ENCODE peak calls at places on chromosome 7, in seven cellular contexts. V, Q, Y, G, E, W and K are unnamed samples.

GRCh38 chr7:376306-376969 is 86.5 kb downstream of the FOXL3 start:
- DNase-seq in V (peak), Q (no peak), Y (no peak), G (peak), E (no peak), W (no peak), K (no peak)

GRCh38 chr7:142412551-142413193 is 154.8 kb upstream of the PRSS58 start:
- DNase-seq in V (no peak), Q (peak), Y (peak), G (no peak), E (no peak), W (no peak), K (no peak)

GRCh38 chr7:54115028-54115763 is 427.0 kb upstream of the VSTM2A start:
- DNase-seq in V (no peak), Q (no peak), Y (no peak), G (no peak), E (no peak), W (no peak), K (no peak)

GRCh38 chr7:44977956-44978355 is 859 bp downstream of the MYO1G start:
- DNase-seq in V (peak), Q (peak), Y (no peak), G (peak), E (no peak), W (no peak), K (no peak)

GRCh38 chr7:7516662-7517061 is 19.0 kb downstream of the COL28A1 start:
- DNase-seq in V (no peak), Q (no peak), Y (no peak), G (no peak), E (no peak), W (no peak), K (no peak)

GRCh38 chr7:14931511-14932215 is 29.1 kb upstream of the DGKB start:
- DNase-seq in V (no peak), Q (no peak), Y (no peak), G (no peak), E (no peak), W (no peak), K (no peak)

GRCh38 chr7:20403356-20403755 is 72.7 kb downstream of the ITGB8 start:
- DNase-seq in V (no peak), Q (no peak), Y (no peak), G (no peak), E (peak), W (peak), K (no peak)

GRCh38 chr7:20141666-20142065 is 75.5 kb downstream of the MACC1 start:
- DNase-seq in V (no peak), Q (no peak), Y (peak), G (no peak), E (no peak), W (no peak), K (no peak)

GRCh38 chr7:50856821-50857220 is 74.1 kb upstream of the GRB10 start:
- DNase-seq in V (peak), Q (no peak), Y (peak), G (no peak), E (no peak), W (no peak), K (no peak)

GRCh38 chr7:29562307-29562706 is 1.3 kb upstream of the PRR15 start:
- DNase-seq in V (no peak), Q (no peak), Y (no peak), G (no peak), E (no peak), W (no peak), K (no peak)

DNA sequence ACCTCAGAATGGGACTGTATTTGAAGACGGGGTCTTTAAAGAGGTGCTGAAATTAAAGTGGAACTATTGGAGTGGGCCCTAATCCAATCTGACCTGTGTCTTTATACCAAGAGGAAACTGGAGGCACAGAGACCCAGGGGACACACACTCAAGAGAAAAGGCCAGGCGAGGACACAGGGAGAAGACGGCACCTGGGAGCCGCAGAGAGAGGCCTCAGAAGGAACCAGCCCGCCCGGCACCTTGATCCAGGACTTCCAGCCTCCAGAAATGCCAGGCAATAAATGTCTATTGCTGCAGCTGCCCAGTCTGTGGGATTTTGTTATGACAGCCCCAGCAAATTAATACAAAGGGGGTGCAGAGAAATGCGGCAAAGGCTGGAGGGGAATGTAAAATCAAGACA is 10.5 kb downstream of the CARD11 start:
- DNase-seq in V (no peak), Q (no peak), Y (no peak), G (no peak), E (no peak), W (no peak), K (no peak)
- TF ChIP-seq CTCF in V (no peak), Q (no peak), Y (no peak), G (no peak), E (no peak), W (no peak), K (no peak)

GRCh38 chr7:98211676-98212531 is 665 bp downstream of the BHLHA15 start:
- DNase-seq in V (no peak), Q (no peak), Y (no peak), G (peak), E (no peak), W (no peak), K (no peak)
- H3K4me3 ChIP-seq in V (peak), Q (no peak), Y (no peak), G (peak), E (peak), W (peak), K (peak)

DNA sequence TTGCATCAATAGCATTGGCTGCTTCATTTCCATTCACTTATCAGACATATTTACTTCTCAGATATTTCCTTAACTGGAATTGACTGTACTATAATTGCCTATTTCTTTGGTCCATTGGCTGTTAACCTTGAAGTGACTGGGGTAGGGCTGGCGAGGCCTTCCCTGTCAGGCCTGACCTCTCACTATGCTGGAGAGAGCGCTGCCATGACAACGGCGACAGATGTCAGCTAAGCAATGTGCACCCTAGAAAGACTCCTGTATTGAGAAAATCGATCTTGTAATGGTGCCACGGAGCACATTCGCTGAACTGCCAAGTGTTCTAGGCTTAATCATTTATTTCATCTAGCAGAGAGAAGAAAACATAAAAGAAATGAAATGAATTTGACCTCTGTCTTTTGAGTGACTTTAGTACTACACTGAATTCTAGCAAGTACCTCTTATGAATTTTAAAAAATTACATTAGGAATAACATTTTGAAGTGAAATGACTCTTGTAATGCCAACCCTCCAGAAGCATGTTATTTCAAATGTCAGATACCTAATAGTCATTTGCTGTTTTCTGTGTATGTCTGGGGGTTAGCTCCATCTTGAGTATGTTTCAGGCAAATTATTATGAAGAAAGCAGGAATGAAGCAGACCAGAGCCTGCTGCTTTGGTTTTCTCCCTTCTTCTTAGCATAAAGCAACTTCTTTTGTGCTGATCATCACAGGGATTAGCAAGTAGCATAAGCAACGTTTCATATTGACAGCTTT is 148.0 kb downstream of the SNX10 start:
- DNase-seq in V (no peak), Q (no peak), Y (no peak), G (no peak), E (no peak), W (no peak), K (no peak)
- H3K27ac ChIP-seq in V (no peak), Q (no peak), Y (no peak), G (no peak), E (no peak), W (no peak), K (no peak)

DNA sequence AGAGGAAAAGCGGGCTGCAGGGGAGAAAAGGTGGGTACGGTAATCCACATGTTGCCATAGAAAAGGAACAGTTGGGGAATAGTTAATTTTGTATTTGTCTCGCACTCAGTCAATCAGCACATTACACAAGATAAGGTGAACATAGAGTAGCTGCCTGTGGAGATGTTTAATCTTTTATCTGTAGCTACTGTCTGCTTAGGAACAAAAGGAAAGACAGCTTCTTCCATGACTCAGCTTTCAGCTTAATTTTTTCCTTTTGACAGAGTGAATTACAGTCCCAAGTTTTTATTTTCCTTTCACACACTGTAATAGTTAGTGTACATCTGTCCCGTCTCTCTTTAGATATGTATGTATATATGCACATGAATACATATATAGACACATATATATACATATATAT is 39.3 kb upstream of the PODXL start:
- DNase-seq in V (no peak), Q (no peak), Y (no peak), G (no peak), E (no peak), W (no peak), K (no peak)
- TF ChIP-seq CTCF in V (no peak), Q (no peak), Y (no peak), G (no peak), E (no peak), W (no peak), K (no peak)

GRCh38 chr7:32071466-32072091 is 1.4 kb upstream of the PDE1C start:
- DNase-seq in V (no peak), Q (no peak), Y (no peak), G (no peak), E (no peak), W (no peak), K (no peak)
- H3K4me3 ChIP-seq in V (peak), Q (no peak), Y (no peak), G (peak), E (peak), W (peak), K (peak)

GRCh38 chr7:24200407-24200806 is 83.6 kb upstream of the NPY start:
- DNase-seq in V (no peak), Q (no peak), Y (no peak), G (no peak), E (no peak), W (no peak), K (no peak)

GRCh38 chr7:24199978-24200377 is 84.0 kb upstream of the NPY start:
- DNase-seq in V (no peak), Q (no peak), Y (peak), G (no peak), E (no peak), W (no peak), K (no peak)

GRCh38 chr7:24197852-24198251 is 86.1 kb upstream of the NPY start:
- DNase-seq in V (no peak), Q (no peak), Y (peak), G (no peak), E (no peak), W (no peak), K (no peak)

DNA sequence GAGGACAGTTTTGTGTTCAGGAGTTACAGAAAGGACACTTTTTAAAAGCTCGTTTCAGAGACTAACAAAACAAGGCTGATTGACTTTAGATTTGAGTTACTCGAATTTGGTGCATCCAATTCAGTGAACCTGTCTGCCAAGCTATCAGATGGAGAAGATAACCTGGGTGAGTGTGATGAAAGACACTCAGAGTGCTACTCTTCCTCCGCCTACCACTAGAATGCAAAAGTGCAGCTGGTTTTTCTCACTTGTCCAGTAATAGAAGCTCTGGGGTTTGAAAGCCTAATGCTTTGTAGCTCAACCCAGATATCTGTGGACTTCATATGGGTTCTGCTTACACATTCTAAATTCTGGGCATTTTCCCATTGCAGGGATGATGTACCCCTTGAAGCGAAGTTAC is 82.8 kb upstream of the NPY start:
- DNase-seq in V (no peak), Q (no peak), Y (no peak), G (no peak), E (no peak), W (no peak), K (no peak)
- H3K27ac ChIP-seq in V (no peak), Q (no peak), Y (no peak), G (no peak), E (no peak), W (no peak), K (no peak)

DNA sequence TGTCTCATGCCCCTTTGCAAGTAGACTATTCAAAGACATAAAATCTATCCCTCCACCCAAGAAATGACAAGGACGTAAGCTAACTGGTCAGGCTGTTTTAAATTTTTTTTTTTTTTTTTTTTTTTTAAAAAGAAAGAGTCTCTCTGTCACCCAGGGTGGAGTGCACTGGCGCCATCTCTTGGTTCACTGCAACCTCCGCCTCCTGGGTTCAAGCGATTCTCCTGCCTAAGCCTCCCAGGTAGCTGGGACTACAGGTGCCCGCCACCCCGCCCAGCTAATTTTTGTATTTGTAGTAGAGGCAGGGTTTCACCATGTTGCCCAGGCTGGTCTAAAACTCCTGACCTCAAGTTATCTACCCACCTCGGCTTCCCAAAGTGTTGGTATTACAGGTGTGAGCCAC is 11.2 kb downstream of the TRA2A start:
- DNase-seq in V (no peak), Q (peak), Y (no peak), G (no peak), E (no peak), W (no peak), K (no peak)
- TF ChIP-seq CTCF in V (no peak), Q (no peak), Y (no peak), G (no peak), E (no peak), W (no peak), K (no peak)

GRCh38 chr7:155802906-155803417 is 9.3 kb downstream of the SHH start:
- DNase-seq in V (no peak), Q (no peak), Y (no peak), G (peak), E (no peak), W (no peak), K (no peak)
- H3K4me3 ChIP-seq in V (peak), Q (no peak), Y (no peak), G (peak), E (peak), W (no peak), K (no peak)

DNA sequence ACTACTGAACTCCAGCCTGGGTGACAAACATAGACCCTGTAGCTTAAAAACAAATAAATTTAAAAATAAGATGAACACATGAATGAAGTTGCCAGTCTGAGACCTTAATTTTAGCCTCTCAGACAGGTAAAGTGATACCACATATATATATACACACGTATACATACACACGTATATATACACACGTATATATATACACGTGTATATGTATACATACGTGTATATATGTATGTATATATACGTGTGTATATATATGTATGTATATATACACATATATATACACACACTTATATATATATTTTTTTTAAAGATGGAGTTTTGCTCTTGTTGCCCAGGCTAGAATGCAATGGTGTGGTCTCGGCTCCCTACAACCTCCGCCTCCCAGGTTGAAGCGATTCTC is 62.7 kb downstream of the UBE2H start:
- DNase-seq in V (no peak), Q (no peak), Y (no peak), G (no peak), E (no peak), W (no peak), K (no peak)
- H3K27ac ChIP-seq in V (peak), Q (no peak), Y (no peak), G (no peak), E (no peak), W (no peak), K (no peak)

GRCh38 chr7:123627859-123628258 is 26.2 kb downstream of the ASB15 start:
- DNase-seq in V (no peak), Q (no peak), Y (no peak), G (no peak), E (no peak), W (no peak), K (no peak)

GRCh38 chr7:123625254-123625653 is 23.6 kb downstream of the ASB15 start:
- DNase-seq in V (no peak), Q (no peak), Y (no peak), G (no peak), E (no peak), W (no peak), K (no peak)

GRCh38 chr7:123621707-123622106 is 20.1 kb downstream of the ASB15 start:
- DNase-seq in V (no peak), Q (no peak), Y (no peak), G (no peak), E (no peak), W (no peak), K (no peak)

GRCh38 chr7:123622660-123623386 is 21.2 kb downstream of the ASB15 start:
- DNase-seq in V (no peak), Q (no peak), Y (no peak), G (no peak), E (no peak), W (peak), K (no peak)

DNA sequence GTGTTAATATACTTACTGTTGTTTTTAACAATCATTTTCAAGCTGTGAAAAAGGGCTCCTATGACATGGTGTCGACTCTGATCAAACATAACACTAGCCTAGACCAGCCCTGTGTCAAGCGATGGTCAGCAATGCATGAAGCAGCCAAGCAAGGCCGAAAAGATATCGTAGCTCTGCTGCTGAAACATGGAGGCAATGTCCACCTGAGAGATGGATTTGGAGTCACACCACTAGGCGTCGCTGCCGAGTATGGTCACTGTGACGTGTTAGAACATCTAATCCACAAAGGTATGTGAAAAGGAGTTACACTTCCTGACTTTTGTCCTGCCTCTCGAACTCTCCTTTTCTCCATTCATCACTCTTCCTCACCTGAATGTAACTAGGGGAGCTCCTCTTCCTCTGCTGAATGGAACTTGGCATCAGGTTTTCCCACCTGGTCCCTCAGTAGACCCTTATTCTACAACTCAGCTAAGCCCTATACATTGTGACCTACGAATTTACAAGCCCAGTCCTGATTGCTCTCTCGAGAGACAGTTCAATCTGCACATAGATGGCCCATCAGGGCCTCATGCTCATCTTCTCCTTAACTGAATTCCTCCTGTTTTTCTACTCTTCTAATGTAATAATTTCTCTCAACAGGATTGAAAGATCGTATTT is 23.0 kb downstream of the ASB15 start:
- DNase-seq in V (peak), Q (peak), Y (no peak), G (peak), E (no peak), W (no peak), K (no peak)
- TF ChIP-seq CTCF in V (no peak), Q (peak), Y (peak), G (peak), E (peak), W (peak), K (no peak)